ENCODE peak calls at places on chromosomes 4 and X, in five cellular contexts. One of them, this sample, is unnamed.
A peak's percentile ranks its signal among the peaks of the same experiment; 100 is the strongest.

GRCh38 chr4:1049591-1049905 is 38.1 kb downstream of the FGFRL1 start:
- DNase-seq in pancreas: peak; percentile 82
- DNase-seq in lower lobe of right lung: peak; percentile 44
- DNase-seq in endothelial cell of umbilical vein: no peak
- DNase-seq in upper lobe of left lung: no peak
- DNase-seq in this sample: peak; percentile 61

GRCh38 chrX:31021537-31021936 is 50.3 kb downstream of the FTHL17 start:
- DNase-seq in lower lobe of right lung: no peak
- DNase-seq in upper lobe of left lung: no peak
- DNase-seq in pancreas: no peak
- DNase-seq in endothelial cell of umbilical vein: no peak
- DNase-seq in this sample: no peak

GRCh38 chr4:70269674-70270073 is 27.3 kb downstream of the CSN3 start:
- DNase-seq in pancreas: no peak
- DNase-seq in endothelial cell of umbilical vein: peak; percentile 10
- DNase-seq in upper lobe of left lung: no peak
- DNase-seq in lower lobe of right lung: no peak
- DNase-seq in this sample: no peak

GRCh38 chr4:104941661-104942062 is 205.0 kb upstream of the TET2 start:
- DNase-seq in endothelial cell of umbilical vein: no peak
- DNase-seq in lower lobe of right lung: no peak
- DNase-seq in upper lobe of left lung: no peak
- DNase-seq in pancreas: no peak
- DNase-seq in this sample: no peak

GRCh38 chr4:88908003-88908402 is 149.0 kb downstream of the FAM13A start:
- DNase-seq in endothelial cell of umbilical vein: no peak
- DNase-seq in upper lobe of left lung: no peak
- DNase-seq in pancreas: no peak
- DNase-seq in lower lobe of right lung: no peak
- DNase-seq in this sample: no peak

GRCh38 chrX:19697416-19697815 is 182.1 kb upstream of the MAP3K15 start:
- DNase-seq in pancreas: no peak
- DNase-seq in lower lobe of right lung: no peak
- DNase-seq in upper lobe of left lung: no peak
- DNase-seq in endothelial cell of umbilical vein: no peak
- DNase-seq in this sample: no peak

GRCh38 chr4:87002682-87003043 is 67.9 kb downstream of the AFF1 start:
- DNase-seq in pancreas: no peak
- DNase-seq in upper lobe of left lung: no peak
- DNase-seq in endothelial cell of umbilical vein: no peak
- DNase-seq in lower lobe of right lung: no peak
- DNase-seq in this sample: no peak

GRCh38 chr4:13733817-13734216 is 106.3 kb upstream of the BOD1L1 start:
- DNase-seq in pancreas: no peak
- DNase-seq in upper lobe of left lung: no peak
- DNase-seq in endothelial cell of umbilical vein: no peak
- DNase-seq in lower lobe of right lung: no peak
- DNase-seq in this sample: no peak

GRCh38 chr4:185128272-185129119 is 14.6 kb upstream of the SLC25A4 start:
- DNase-seq in endothelial cell of umbilical vein: peak; percentile 18
- DNase-seq in lower lobe of right lung: peak; percentile 57
- DNase-seq in pancreas: peak; percentile 60
- DNase-seq in upper lobe of left lung: peak; percentile 49
- DNase-seq in this sample: no peak

DNA sequence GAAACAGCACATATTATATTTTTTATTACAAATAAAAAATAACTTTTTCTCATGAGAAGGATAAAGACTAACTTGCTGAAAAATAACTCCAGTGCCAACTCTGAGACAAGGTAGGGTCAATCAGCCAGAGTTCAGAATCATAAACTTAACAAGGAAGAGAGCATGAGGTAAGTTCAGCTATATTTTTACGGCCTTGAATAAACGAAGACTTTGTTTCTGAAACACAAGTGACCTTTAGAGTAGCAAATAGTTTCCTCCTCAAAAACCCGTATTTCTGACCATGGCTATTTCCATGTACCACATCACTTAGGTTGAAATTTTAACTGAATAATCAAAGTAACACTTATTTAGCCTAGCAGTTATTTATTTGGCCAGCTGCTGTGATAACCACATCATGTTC is 45.5 kb downstream of the PRDM5 start:
- DNase-seq in pancreas: no peak
- DNase-seq in endothelial cell of umbilical vein: no peak
- DNase-seq in lower lobe of right lung: no peak
- DNase-seq in upper lobe of left lung: no peak
- DNase-seq in this sample: no peak
- TF ChIP-seq CTCF in pancreas: no peak
- TF ChIP-seq CTCF in endothelial cell of umbilical vein: no peak
- TF ChIP-seq CTCF in lower lobe of right lung: no peak
- TF ChIP-seq CTCF in upper lobe of left lung: no peak
- TF ChIP-seq CTCF in this sample: no peak

DNA sequence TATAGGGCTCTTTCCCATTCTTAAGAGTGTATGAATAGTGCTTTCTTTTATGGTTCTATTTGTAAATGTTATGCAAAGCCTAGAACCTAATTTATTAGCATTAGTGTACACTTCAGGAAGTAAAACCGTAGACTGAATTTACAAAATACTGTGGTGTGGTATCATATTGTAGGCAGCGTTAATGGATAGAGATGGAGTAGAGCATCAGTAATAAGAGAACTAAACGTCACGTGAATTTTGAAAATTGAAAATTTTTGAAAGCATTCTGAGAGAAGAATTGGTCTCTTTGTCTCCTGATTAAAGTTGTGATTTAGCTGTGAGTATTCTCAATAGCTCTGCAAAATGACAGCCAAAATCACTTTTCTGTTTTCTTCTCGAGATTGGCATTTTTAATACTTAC is 2.9 kb downstream of the STIM2 start:
- DNase-seq in lower lobe of right lung: no peak
- DNase-seq in upper lobe of left lung: no peak
- DNase-seq in pancreas: no peak
- DNase-seq in endothelial cell of umbilical vein: peak; percentile 28
- DNase-seq in this sample: no peak
- H3K4me3 ChIP-seq in lower lobe of right lung: peak overlapping the region; percentile 79
- H3K4me3 ChIP-seq in upper lobe of left lung: no peak overlapping the region
- H3K4me3 ChIP-seq in pancreas: no peak overlapping the region
- H3K4me3 ChIP-seq in endothelial cell of umbilical vein: peak overlapping the region; percentile 98
- H3K4me3 ChIP-seq in this sample: peak overlapping the region; percentile 2

GRCh38 chrX:24828600-24828999 is 134.9 kb downstream of the POLA1 start:
- DNase-seq in lower lobe of right lung: no peak
- DNase-seq in endothelial cell of umbilical vein: no peak
- DNase-seq in pancreas: no peak
- DNase-seq in upper lobe of left lung: no peak
- DNase-seq in this sample: no peak
- H3K36me3 ChIP-seq in lower lobe of right lung: peaks cover 21% of the 10 kb centered on the region
- H3K36me3 ChIP-seq in endothelial cell of umbilical vein: no peaks in the 10 kb centered on the region
- H3K36me3 ChIP-seq in pancreas: no peaks in the 10 kb centered on the region
- H3K36me3 ChIP-seq in upper lobe of left lung: no peaks in the 10 kb centered on the region
- H3K36me3 ChIP-seq in this sample: peaks cover 8% of the 10 kb centered on the region

DNA sequence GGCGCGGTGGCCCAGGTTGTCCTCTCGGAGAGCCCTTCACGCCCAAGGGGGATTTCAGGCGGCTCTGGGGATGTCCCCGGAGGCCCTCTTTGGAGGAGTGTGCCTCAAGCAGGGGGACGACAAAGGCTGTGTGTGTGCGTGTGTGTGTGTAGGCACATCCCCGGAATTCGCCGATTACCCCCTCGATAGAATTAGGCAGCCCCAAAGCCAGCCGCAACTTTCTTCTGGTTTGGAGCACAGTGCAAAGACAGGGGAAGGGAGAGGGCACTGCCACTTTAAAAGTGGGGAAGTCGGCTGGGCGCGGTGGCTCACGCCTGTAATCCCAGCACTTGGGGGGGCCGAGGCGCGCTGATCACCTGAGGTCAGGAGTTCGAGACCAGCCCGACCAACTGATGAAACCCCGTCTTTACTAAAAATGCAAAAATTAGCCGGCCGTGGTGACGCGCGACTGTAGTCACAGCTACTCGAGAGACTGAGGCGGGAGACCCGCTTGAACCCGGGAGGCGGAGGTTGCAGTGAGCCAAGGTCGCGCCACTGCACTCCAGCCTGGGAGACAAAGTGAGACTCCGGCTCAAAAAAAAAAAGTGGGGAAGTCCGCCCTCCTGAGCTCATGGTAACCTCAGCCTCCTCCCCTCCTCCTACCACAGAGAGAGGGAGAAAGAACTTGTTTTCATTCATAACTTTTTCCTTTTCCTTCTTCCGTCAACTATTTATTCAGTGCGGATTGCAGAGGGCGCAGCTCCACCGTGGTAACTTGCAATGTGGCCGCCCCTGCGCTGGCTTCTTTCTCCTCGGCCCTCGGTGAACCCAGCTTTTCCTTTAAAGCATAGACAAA is 2.4 kb downstream of the SPRY1 start:
- DNase-seq in lower lobe of right lung: peak; percentile 83
- DNase-seq in pancreas: peak; percentile 79
- DNase-seq in upper lobe of left lung: peak; percentile 65
- DNase-seq in endothelial cell of umbilical vein: peak; percentile 80
- DNase-seq in this sample: no peak
- TF ChIP-seq CTCF in lower lobe of right lung: no peak
- TF ChIP-seq CTCF in pancreas: no peak
- TF ChIP-seq CTCF in upper lobe of left lung: no peak
- TF ChIP-seq CTCF in endothelial cell of umbilical vein: no peak
- TF ChIP-seq CTCF in this sample: peak; percentile 40

DNA sequence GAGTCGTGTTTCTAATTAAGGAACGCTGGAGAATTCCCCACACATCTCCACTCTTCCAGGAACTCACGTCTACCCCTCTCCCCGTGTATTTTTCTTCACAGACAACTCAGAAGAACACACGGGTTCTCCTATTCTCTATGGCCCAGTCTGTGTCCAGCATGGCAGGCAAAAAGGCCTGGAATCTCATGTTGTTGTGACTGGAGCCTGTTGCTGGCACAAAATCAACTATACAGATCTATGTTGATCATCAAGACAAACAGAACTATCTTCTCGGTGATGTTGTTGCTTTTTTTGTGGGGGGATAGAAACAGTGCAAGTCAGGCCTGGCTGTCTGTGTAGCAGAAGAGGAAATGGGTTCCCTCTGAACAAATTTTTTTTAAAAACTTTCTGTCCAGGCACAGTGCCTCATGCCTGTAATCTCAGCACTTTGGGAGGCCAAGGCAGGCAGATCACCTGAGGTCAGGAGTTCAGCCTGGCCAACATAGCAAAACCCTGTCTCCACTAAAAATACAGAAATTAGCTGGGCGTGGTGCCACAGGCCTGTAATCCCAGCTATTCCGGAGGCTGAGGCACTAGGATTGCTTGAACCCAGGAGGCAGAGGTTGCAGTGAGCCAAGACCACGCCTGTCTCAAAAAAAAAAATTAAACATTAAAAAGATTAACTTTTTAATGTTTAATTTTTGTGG is 50.5 kb upstream of the CBR4 start:
- DNase-seq in lower lobe of right lung: no peak
- DNase-seq in upper lobe of left lung: no peak
- DNase-seq in pancreas: no peak
- DNase-seq in endothelial cell of umbilical vein: peak; percentile 15
- DNase-seq in this sample: no peak
- H3K4me3 ChIP-seq in lower lobe of right lung: no peak overlapping the region
- H3K4me3 ChIP-seq in upper lobe of left lung: no peak overlapping the region
- H3K4me3 ChIP-seq in pancreas: no peak overlapping the region
- H3K4me3 ChIP-seq in endothelial cell of umbilical vein: no peak overlapping the region
- H3K4me3 ChIP-seq in this sample: no peak overlapping the region

DNA sequence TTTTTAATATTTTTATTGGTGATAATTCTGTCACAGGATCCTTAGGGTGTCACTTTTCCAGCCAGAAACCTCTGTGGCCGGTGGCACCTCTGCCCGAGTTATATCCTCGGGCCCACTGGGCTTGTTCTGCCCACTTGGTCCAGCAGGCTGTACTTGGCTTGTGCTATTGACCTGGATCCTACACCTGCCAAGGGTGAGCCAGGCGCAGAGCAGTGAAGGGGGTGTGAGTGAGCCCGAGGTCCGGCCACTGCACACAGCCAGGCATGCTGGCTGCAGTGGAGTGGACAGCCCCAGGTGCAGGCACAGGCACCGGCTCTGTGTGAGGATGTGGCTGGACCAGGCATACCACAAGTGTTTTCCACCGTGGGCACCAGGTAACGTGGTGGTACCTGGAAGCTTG is 54.7 kb upstream of the NUDT6 start:
- DNase-seq in upper lobe of left lung: no peak
- DNase-seq in endothelial cell of umbilical vein: no peak
- DNase-seq in pancreas: peak; percentile 32
- DNase-seq in lower lobe of right lung: no peak
- DNase-seq in this sample: no peak
- H3K36me3 ChIP-seq in upper lobe of left lung: no peaks in the 10 kb centered on the region
- H3K36me3 ChIP-seq in endothelial cell of umbilical vein: peaks cover 6% of the 10 kb centered on the region
- H3K36me3 ChIP-seq in pancreas: no peaks in the 10 kb centered on the region
- H3K36me3 ChIP-seq in lower lobe of right lung: peaks cover 23% of the 10 kb centered on the region
- H3K36me3 ChIP-seq in this sample: peaks cover 25% of the 10 kb centered on the region

This sample was measured in RWPE2.